ENCODE peak calls at places on chromosomes 11 and 22, in four cellular contexts. One of them, this sample, is unnamed.

GRCh38 chr11:33952805-33953204 is 60.9 kb upstream of the LMO2 start:
- DNase-seq in heart left ventricle: no peak
- DNase-seq in IMR-90: no peak
- DNase-seq in body of pancreas: no peak
- DNase-seq in this sample: no peak

GRCh38 chr11:35158371-35159081 is 19.6 kb downstream of the CD44 start:
- DNase-seq in heart left ventricle: peak; percentile 39
- DNase-seq in IMR-90: no peak
- DNase-seq in body of pancreas: no peak
- DNase-seq in this sample: no peak

GRCh38 chr11:46305295-46305694 is 27.8 kb downstream of the CREB3L1 start:
- DNase-seq in heart left ventricle: no peak
- DNase-seq in IMR-90: peak; percentile 35
- DNase-seq in body of pancreas: no peak
- DNase-seq in this sample: no peak

GRCh38 chr11:134393638-134394037 is 18.4 kb downstream of the B3GAT1 start:
- DNase-seq in heart left ventricle: no peak
- DNase-seq in IMR-90: no peak
- DNase-seq in body of pancreas: no peak
- DNase-seq in this sample: no peak

GRCh38 chr11:59088164-59088563 is 2.1 kb downstream of the GLYATL1B start:
- DNase-seq in heart left ventricle: no peak
- DNase-seq in IMR-90: no peak
- DNase-seq in body of pancreas: no peak
- DNase-seq in this sample: no peak

GRCh38 chr11:76339217-76339616 is 41.7 kb downstream of the THAP12 start:
- DNase-seq in heart left ventricle: peak; percentile 81
- DNase-seq in IMR-90: no peak
- DNase-seq in body of pancreas: no peak
- DNase-seq in this sample: peak; percentile 48

GRCh38 chr11:112440518-112440917 is 179.9 kb upstream of the PLET1 start:
- DNase-seq in heart left ventricle: no peak
- DNase-seq in IMR-90: no peak
- DNase-seq in body of pancreas: no peak
- DNase-seq in this sample: no peak

GRCh38 chr11:114183041-114183511 is 113.1 kb upstream of the NNMT start:
- DNase-seq in heart left ventricle: no peak
- DNase-seq in IMR-90: no peak
- DNase-seq in body of pancreas: no peak
- DNase-seq in this sample: no peak

GRCh38 chr22:34055525-34056200 is 135.4 kb upstream of the LARGE1 start:
- DNase-seq in heart left ventricle: no peak
- DNase-seq in IMR-90: no peak
- DNase-seq in body of pancreas: no peak
- DNase-seq in this sample: no peak

GRCh38 chr22:30931541-30932300 is 36.9 kb downstream of the MORC2 start:
- DNase-seq in heart left ventricle: no peak
- DNase-seq in IMR-90: no peak
- DNase-seq in body of pancreas: no peak
- DNase-seq in this sample: no peak

GRCh38 chr11:14186376-14186775 is 172.6 kb downstream of the RRAS2 start:
- DNase-seq in heart left ventricle: no peak
- DNase-seq in IMR-90: no peak
- DNase-seq in body of pancreas: no peak
- DNase-seq in this sample: no peak

GRCh38 chr22:48351376-48352085 is 1476.1 kb downstream of the BRD1 start:
- DNase-seq in heart left ventricle: no peak
- DNase-seq in IMR-90: no peak
- DNase-seq in body of pancreas: no peak
- DNase-seq in this sample: no peak

GRCh38 chr11:30392221-30392784 is 69.4 kb downstream of the ARL14EP start:
- DNase-seq in heart left ventricle: peak; percentile 53
- DNase-seq in IMR-90: no peak
- DNase-seq in body of pancreas: no peak
- DNase-seq in this sample: peak; percentile 26

GRCh38 chr11:45872513-45873356 is 12.7 kb upstream of the MAPK8IP1 start:
- DNase-seq in heart left ventricle: peak; percentile 51
- DNase-seq in IMR-90: peak; percentile 95
- DNase-seq in body of pancreas: peak; percentile 54
- DNase-seq in this sample: peak; percentile 72

GRCh38 chr22:30947821-30948454 is 20.6 kb downstream of the MORC2 start:
- DNase-seq in heart left ventricle: no peak
- DNase-seq in IMR-90: peak; percentile 70
- DNase-seq in body of pancreas: no peak
- DNase-seq in this sample: no peak

GRCh38 chr11:78392854-78393253 is 24.8 kb downstream of the GAB2 start:
- DNase-seq in heart left ventricle: no peak
- DNase-seq in IMR-90: no peak
- DNase-seq in body of pancreas: no peak
- DNase-seq in this sample: no peak

GRCh38 chr22:37560682-37561208 is 465 bp downstream of the CDC42EP1 start:
- DNase-seq in heart left ventricle: peak; percentile 74
- DNase-seq in IMR-90: peak; percentile 53
- DNase-seq in body of pancreas: peak; percentile 74
- DNase-seq in this sample: peak; percentile 78

GRCh38 chr22:37558815-37559214 is 1.5 kb upstream of the CDC42EP1 start:
- DNase-seq in heart left ventricle: no peak
- DNase-seq in IMR-90: no peak
- DNase-seq in body of pancreas: no peak
- DNase-seq in this sample: no peak

GRCh38 chr22:37561209-37562048 is 1.1 kb downstream of the CDC42EP1 start:
- DNase-seq in heart left ventricle: peak; percentile 93
- DNase-seq in IMR-90: peak; percentile 86
- DNase-seq in body of pancreas: peak; percentile 98
- DNase-seq in this sample: peak; percentile 91

GRCh38 chr22:37559521-37559900 is 769 bp upstream of the CDC42EP1 start:
- DNase-seq in heart left ventricle: no peak
- DNase-seq in IMR-90: no peak
- DNase-seq in body of pancreas: no peak
- DNase-seq in this sample: no peak

GRCh38 chr22:37559901-37560681 is at the start of gene CDC42EP1:
- DNase-seq in heart left ventricle: peak; percentile 76
- DNase-seq in IMR-90: peak; percentile 36
- DNase-seq in body of pancreas: peak; percentile 71
- DNase-seq in this sample: peak; percentile 79
- TF ChIP-seq POLR2A in heart left ventricle: peak; percentile 46
- TF ChIP-seq POLR2A in IMR-90: peak; percentile 90
- TF ChIP-seq POLR2A in body of pancreas: peak; percentile 88
- TF ChIP-seq POLR2A in this sample: peak; percentile 87

GRCh38 chr11:108593214-108593909 is at the start of gene EXPH5:
- DNase-seq in heart left ventricle: peak; percentile 85
- DNase-seq in IMR-90: peak; percentile 26
- DNase-seq in body of pancreas: peak; percentile 98
- DNase-seq in this sample: peak; percentile 91
- TF ChIP-seq POLR2A in heart left ventricle: no peak
- TF ChIP-seq POLR2A in IMR-90: no peak
- TF ChIP-seq POLR2A in body of pancreas: peak; percentile 36
- TF ChIP-seq POLR2A in this sample: peak; percentile 55

GRCh38 chr11:118894192-118894591 is 10.5 kb downstream of the CXCR5 start:
- DNase-seq in heart left ventricle: no peak
- DNase-seq in IMR-90: no peak
- DNase-seq in body of pancreas: no peak
- DNase-seq in this sample: no peak

GRCh38 chr11:118893662-118894061 is 10.0 kb downstream of the CXCR5 start:
- DNase-seq in heart left ventricle: peak; percentile 13
- DNase-seq in IMR-90: no peak
- DNase-seq in body of pancreas: no peak
- DNase-seq in this sample: no peak

GRCh38 chr11:118889796-118890195 is 6.1 kb downstream of the CXCR5 start:
- DNase-seq in heart left ventricle: peak; percentile 79
- DNase-seq in IMR-90: no peak
- DNase-seq in body of pancreas: peak; percentile 63
- DNase-seq in this sample: peak; percentile 96

GRCh38 chr11:118892964-118893363 is 9.3 kb downstream of the CXCR5 start:
- DNase-seq in heart left ventricle: no peak
- DNase-seq in IMR-90: no peak
- DNase-seq in body of pancreas: peak; percentile 13
- DNase-seq in this sample: no peak

GRCh38 chr11:118892515-118892914 is 8.8 kb downstream of the CXCR5 start:
- DNase-seq in heart left ventricle: no peak
- DNase-seq in IMR-90: no peak
- DNase-seq in body of pancreas: peak; percentile 64
- DNase-seq in this sample: no peak
- TF ChIP-seq POLR2A in heart left ventricle: no peak
- TF ChIP-seq POLR2A in IMR-90: no peak
- TF ChIP-seq POLR2A in body of pancreas: no peak
- TF ChIP-seq POLR2A in this sample: no peak

DNA sequence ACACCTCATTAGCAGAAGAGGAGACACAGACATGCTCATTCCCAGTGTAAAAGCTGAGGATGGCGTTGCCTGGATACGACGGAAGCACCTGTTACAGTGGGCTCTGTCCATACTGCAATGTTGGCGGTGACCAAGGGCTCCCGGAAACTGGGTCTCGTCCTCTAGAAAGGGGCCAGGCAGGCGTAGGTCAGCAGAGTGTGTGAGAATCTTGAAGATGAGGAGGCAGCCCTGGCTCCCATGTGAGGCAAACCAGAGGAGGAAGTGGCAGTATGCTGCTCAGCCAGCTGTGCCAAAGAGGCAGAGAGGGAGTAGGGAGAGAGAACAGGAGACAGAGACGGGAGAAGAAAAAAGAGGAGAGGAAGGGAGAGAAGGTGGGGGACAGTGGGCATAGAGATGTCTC is 10.3 kb downstream of the LTO1 start:
- DNase-seq in heart left ventricle: no peak
- DNase-seq in IMR-90: no peak
- DNase-seq in body of pancreas: no peak
- DNase-seq in this sample: no peak
- TF ChIP-seq POLR2A in heart left ventricle: no peak
- TF ChIP-seq POLR2A in IMR-90: no peak
- TF ChIP-seq POLR2A in body of pancreas: no peak
- TF ChIP-seq POLR2A in this sample: no peak

DNA sequence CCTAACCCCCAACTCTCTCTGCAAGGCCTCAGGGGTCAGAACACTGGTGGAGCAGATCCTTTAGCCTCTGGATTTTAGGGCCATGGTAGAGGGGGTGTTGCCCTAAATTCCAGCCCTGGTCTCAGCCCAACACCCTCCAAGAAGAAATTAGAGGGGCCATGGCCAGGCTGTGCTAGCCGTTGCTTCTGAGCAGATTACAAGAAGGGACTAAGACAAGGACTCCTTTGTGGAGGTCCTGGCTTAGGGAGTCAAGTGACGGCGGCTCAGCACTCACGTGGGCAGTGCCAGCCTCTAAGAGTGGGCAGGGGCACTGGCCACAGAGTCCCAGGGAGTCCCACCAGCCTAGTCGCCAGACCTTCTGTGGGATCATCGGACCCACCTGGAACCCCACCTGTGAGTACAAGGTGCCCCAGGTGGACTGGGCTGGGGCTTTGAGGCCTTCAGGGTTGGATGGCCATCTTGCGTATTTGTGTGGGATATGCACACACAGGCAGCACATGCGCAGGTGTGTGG is at the start of gene BEST1:
- DNase-seq in heart left ventricle: no peak
- DNase-seq in IMR-90: no peak
- DNase-seq in body of pancreas: no peak
- DNase-seq in this sample: no peak
- TF ChIP-seq POLR2A in heart left ventricle: no peak
- TF ChIP-seq POLR2A in IMR-90: no peak
- TF ChIP-seq POLR2A in body of pancreas: no peak
- TF ChIP-seq POLR2A in this sample: no peak

DNA sequence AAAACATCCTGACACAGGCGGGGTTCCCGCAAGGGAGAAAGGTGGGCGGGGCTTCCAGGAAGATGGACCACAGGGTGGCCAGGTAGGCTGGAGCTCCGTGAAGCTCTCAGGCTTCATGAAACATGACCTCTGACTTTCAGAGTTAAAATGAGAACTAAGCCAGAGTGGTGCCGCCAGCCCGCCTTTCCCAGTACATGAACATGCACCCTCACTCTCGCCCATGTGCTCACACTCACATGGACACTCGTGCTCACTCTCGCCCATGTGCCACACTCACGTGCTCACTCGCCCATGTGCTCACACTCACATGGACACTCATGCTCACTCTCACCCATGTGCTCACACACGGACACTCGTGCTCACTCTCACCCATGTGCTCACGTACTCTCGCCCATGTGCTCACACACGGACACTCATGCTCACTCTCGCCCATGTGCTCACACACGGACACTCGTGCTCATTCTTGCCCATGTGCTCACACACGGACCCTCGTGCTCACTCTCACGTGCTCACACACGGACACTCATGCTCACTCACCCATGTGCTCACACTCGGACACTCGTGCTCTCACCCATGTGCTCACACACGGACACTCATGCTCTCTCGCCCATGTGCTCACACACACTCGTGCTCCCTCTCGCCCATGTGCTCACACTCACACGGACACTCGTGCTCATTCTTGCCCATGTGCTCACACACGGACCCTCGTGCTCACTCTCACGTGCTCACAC is 10.0 kb downstream of the RNH1 start:
- DNase-seq in heart left ventricle: no peak
- DNase-seq in IMR-90: no peak
- DNase-seq in body of pancreas: no peak
- DNase-seq in this sample: no peak
- TF ChIP-seq POLR2A in heart left ventricle: no peak
- TF ChIP-seq POLR2A in IMR-90: no peak
- TF ChIP-seq POLR2A in body of pancreas: no peak
- TF ChIP-seq POLR2A in this sample: no peak

GRCh38 chr11:2898366-2899079 is 12.9 kb upstream of the CDKN1C start:
- DNase-seq in heart left ventricle: peak; percentile 74
- DNase-seq in IMR-90: peak; percentile 94
- DNase-seq in body of pancreas: no peak
- DNase-seq in this sample: peak; percentile 85
- TF ChIP-seq POLR2A in heart left ventricle: no peak
- TF ChIP-seq POLR2A in IMR-90: no peak
- TF ChIP-seq POLR2A in body of pancreas: no peak
- TF ChIP-seq POLR2A in this sample: no peak

DNA sequence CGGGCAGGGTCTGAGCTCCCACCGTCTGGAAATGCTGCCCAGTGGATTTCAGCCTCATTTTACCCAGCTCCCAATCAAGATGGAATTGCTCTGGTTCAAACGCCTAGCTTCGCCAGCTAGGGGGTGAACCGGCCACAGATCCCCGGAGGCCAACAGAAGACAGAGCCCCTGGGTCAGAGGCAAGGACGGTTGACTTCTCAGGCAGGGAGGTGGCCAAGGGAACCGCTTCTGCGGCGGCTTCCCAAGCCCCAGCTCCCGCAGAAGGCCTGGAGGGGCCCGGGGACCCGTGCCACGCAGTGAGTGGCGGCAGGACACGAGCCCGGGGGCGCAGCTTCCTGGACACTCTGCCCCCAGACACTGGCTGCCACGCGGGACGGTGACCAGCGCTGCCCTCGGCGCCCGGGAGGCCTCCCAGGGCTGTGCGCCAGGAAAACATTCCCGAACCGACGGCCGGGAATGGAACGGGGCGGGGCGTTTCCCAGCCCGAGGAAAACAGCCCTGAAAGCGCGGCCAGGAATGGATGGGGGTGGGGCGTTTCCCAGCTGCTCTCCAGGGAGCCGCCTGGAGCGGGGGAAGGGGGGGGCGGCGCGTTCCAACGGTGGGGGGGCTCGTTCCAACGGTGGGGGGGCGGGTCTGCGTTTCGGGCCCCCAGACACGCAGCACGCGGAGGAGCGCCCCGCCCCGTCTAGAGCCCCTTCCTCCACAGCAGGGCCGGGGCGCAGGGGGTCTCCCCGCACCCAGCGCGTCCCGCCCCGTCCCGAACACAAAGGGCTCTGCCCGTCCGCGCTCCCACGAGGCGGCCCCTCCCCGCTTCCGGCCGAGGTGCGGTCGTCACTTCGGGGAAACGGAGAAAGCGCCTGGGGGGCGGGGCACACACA is 13.5 kb upstream of the B4GALNT4 start:
- DNase-seq in heart left ventricle: peak; percentile 96
- DNase-seq in IMR-90: peak; percentile 94
- DNase-seq in body of pancreas: peak; percentile 92
- DNase-seq in this sample: peak; percentile 87
- TF ChIP-seq POLR2A in heart left ventricle: peak; percentile 70
- TF ChIP-seq POLR2A in IMR-90: peak; percentile 42
- TF ChIP-seq POLR2A in body of pancreas: peak; percentile 39
- TF ChIP-seq POLR2A in this sample: peak; percentile 31

This sample was measured in adrenal gland.